ENCODE peak calls at places on chromosomes 2 and 18, in nine cellular contexts. U, E, S, M, Y, G, J, L and D are unnamed samples.

GRCh38 chr2:71922501-71923142 is 225.0 kb downstream of the CYP26B1 start:
- DNase-seq in U (no peak), E (no peak), S (no peak), M (no peak), Y (no peak), G (no peak), J (no peak), L (no peak), D (no peak)

GRCh38 chr18:22726469-22726868 is 206.7 kb upstream of the RBBP8 start:
- DNase-seq in U (no peak), E (no peak), S (no peak), M (no peak), Y (no peak), G (no peak), J (no peak), L (no peak), D (no peak)

GRCh38 chr18:9771261-9771976 is 63.3 kb downstream of the RAB31 start:
- DNase-seq in U (no peak), E (no peak), S (peak), M (peak), Y (peak), G (peak), J (peak), L (peak), D (peak)

GRCh38 chr2:229027353-229028115 is 243.6 kb downstream of the PID1 start:
- DNase-seq in U (no peak), E (no peak), S (no peak), M (no peak), Y (no peak), G (no peak), J (no peak), L (no peak), D (no peak)

GRCh38 chr2:27984153-27984552 is 93.6 kb downstream of the BABAM2 start:
- DNase-seq in U (no peak), E (no peak), S (no peak), M (no peak), Y (no peak), G (no peak), J (no peak), L (no peak), D (no peak)

GRCh38 chr18:63233334-63233733 is 86.2 kb downstream of the BCL2 start:
- DNase-seq in U (no peak), E (no peak), S (no peak), M (no peak), Y (no peak), G (no peak), J (no peak), L (no peak), D (no peak)

GRCh38 chr2:54306561-54306960 is 50.5 kb upstream of the TSPYL6 start:
- DNase-seq in U (no peak), E (no peak), S (no peak), M (no peak), Y (peak), G (no peak), J (no peak), L (no peak), D (no peak)

GRCh38 chr2:168371273-168371992 is 84.6 kb upstream of the CERS6 start:
- DNase-seq in U (no peak), E (no peak), S (no peak), M (no peak), Y (no peak), G (no peak), J (no peak), L (no peak), D (no peak)

GRCh38 chr18:23281626-23282436 is 146.5 kb downstream of the CABLES1 start:
- DNase-seq in U (no peak), E (no peak), S (no peak), M (no peak), Y (peak), G (no peak), J (no peak), L (no peak), D (no peak)

GRCh38 chr2:72112421-72112820 is 35.2 kb downstream of the CYP26B1 start:
- DNase-seq in U (no peak), E (no peak), S (no peak), M (no peak), Y (peak), G (no peak), J (no peak), L (no peak), D (no peak)

GRCh38 chr2:157872791-157873190 is 3.3 kb downstream of the ACVR1 start:
- DNase-seq in U (no peak), E (no peak), S (no peak), M (no peak), Y (no peak), G (no peak), J (no peak), L (no peak), D (no peak)

GRCh38 chr2:64730551-64731305 is 77.0 kb upstream of the SERTAD2 start:
- DNase-seq in U (no peak), E (peak), S (peak), M (peak), Y (peak), G (no peak), J (no peak), L (peak), D (no peak)

GRCh38 chr2:197011777-197012641 is 85.5 kb upstream of the PGAP1 start:
- DNase-seq in U (no peak), E (no peak), S (no peak), M (peak), Y (peak), G (no peak), J (peak), L (peak), D (no peak)

GRCh38 chr2:55923091-55923977 is at the start of gene EFEMP1:
- DNase-seq in U (no peak), E (no peak), S (no peak), M (peak), Y (peak), G (no peak), J (no peak), L (no peak), D (peak)

GRCh38 chr18:3151379-3152264 is 68.1 kb downstream of the MYOM1 start:
- DNase-seq in U (no peak), E (no peak), S (no peak), M (peak), Y (peak), G (no peak), J (peak), L (peak), D (no peak)

GRCh38 chr2:73013941-73014340 is 57.6 kb downstream of the SFXN5 start:
- DNase-seq in U (no peak), E (no peak), S (no peak), M (no peak), Y (peak), G (no peak), J (no peak), L (no peak), D (no peak)

GRCh38 chr2:69652206-69652605 is 8.7 kb upstream of the AAK1 start:
- DNase-seq in U (peak), E (peak), S (no peak), M (no peak), Y (peak), G (no peak), J (no peak), L (no peak), D (no peak)

GRCh38 chr2:9071032-9071431 is 67.5 kb upstream of the MBOAT2 start:
- DNase-seq in U (no peak), E (no peak), S (no peak), M (no peak), Y (peak), G (peak), J (no peak), L (peak), D (no peak)

GRCh38 chr2:53786371-53787254 is at the start of the genes ASB3 and ERLEC1:
- DNase-seq in U (peak), E (peak), S (peak), M (peak), Y (peak), G (peak), J (peak), L (peak), D (peak)

GRCh38 chr2:190214434-190215194 is 105.0 kb downstream of the HIBCH start:
- DNase-seq in U (no peak), E (no peak), S (no peak), M (no peak), Y (peak), G (no peak), J (no peak), L (no peak), D (no peak)

GRCh38 chr18:2036136-2036535 is 535.2 kb downstream of the METTL4 start:
- DNase-seq in U (no peak), E (no peak), S (no peak), M (no peak), Y (peak), G (no peak), J (no peak), L (no peak), D (no peak)

GRCh38 chr2:21822505-21822904 is 698.7 kb downstream of the TDRD15 start:
- DNase-seq in U (no peak), E (no peak), S (no peak), M (no peak), Y (no peak), G (no peak), J (no peak), L (no peak), D (no peak)

GRCh38 chr18:10851824-10852225 is 297.5 kb downstream of the PIEZO2 start:
- DNase-seq in U (no peak), E (peak), S (no peak), M (peak), Y (peak), G (peak), J (peak), L (peak), D (no peak)

GRCh38 chr2:156322681-156323211 is 9.8 kb downstream of the NR4A2 start:
- DNase-seq in U (no peak), E (no peak), S (no peak), M (peak), Y (no peak), G (no peak), J (peak), L (no peak), D (no peak)

GRCh38 chr2:72983500-72984039 is 66.3 kb downstream of the EMX1 start:
- DNase-seq in U (no peak), E (no peak), S (no peak), M (no peak), Y (no peak), G (no peak), J (no peak), L (peak), D (no peak)

GRCh38 chr2:176285321-176285720 is 16.1 kb downstream of the MTX2 start:
- DNase-seq in U (no peak), E (no peak), S (no peak), M (no peak), Y (no peak), G (no peak), J (no peak), L (no peak), D (no peak)

GRCh38 chr2:210128961-210129360 is 42.2 kb downstream of the KANSL1L start:
- DNase-seq in U (no peak), E (no peak), S (no peak), M (no peak), Y (peak), G (no peak), J (no peak), L (peak), D (no peak)

GRCh38 chr2:238127165-238128060 is 11.1 kb upstream of the KLHL30 start:
- DNase-seq in U (no peak), E (peak), S (no peak), M (peak), Y (peak), G (no peak), J (no peak), L (peak), D (no peak)

GRCh38 chr2:48306409-48307284 is 223.3 kb upstream of the STON1 start:
- DNase-seq in U (no peak), E (no peak), S (no peak), M (no peak), Y (no peak), G (no peak), J (no peak), L (no peak), D (no peak)

GRCh38 chr2:232483296-232483922 is 4.2 kb downstream of the ECEL1 start:
- DNase-seq in U (no peak), E (no peak), S (no peak), M (no peak), Y (no peak), G (no peak), J (no peak), L (no peak), D (no peak)

GRCh38 chr2:156565066-156565710 is 129.0 kb downstream of the GPD2 start:
- DNase-seq in U (no peak), E (peak), S (no peak), M (no peak), Y (peak), G (no peak), J (no peak), L (no peak), D (no peak)

GRCh38 chr2:17646838-17647701 is 106.5 kb downstream of the SMC6 start:
- DNase-seq in U (no peak), E (no peak), S (no peak), M (no peak), Y (no peak), G (no peak), J (no peak), L (no peak), D (no peak)

GRCh38 chr2:162297925-162298552 is 20.4 kb downstream of the IFIH1 start:
- DNase-seq in U (no peak), E (peak), S (no peak), M (peak), Y (peak), G (no peak), J (no peak), L (peak), D (peak)

GRCh38 chr2:19745318-19746136 is 156.3 kb downstream of the TTC32 start:
- DNase-seq in U (no peak), E (no peak), S (no peak), M (no peak), Y (no peak), G (no peak), J (no peak), L (no peak), D (no peak)

GRCh38 chr2:33411765-33412164 is 64.7 kb upstream of the RASGRP3 start:
- DNase-seq in U (no peak), E (peak), S (no peak), M (no peak), Y (peak), G (no peak), J (no peak), L (peak), D (no peak)

GRCh38 chr18:78994531-78994930 is 14.9 kb downstream of the SALL3 start:
- DNase-seq in U (no peak), E (no peak), S (no peak), M (no peak), Y (no peak), G (no peak), J (no peak), L (no peak), D (no peak)

GRCh38 chr2:127051116-127051779 is 55.7 kb downstream of the BIN1 start:
- DNase-seq in U (no peak), E (no peak), S (no peak), M (no peak), Y (no peak), G (no peak), J (peak), L (no peak), D (no peak)

GRCh38 chr2:189217546-189217945 is 38.0 kb upstream of the COL5A2 start:
- DNase-seq in U (no peak), E (no peak), S (no peak), M (no peak), Y (peak), G (no peak), J (no peak), L (no peak), D (no peak)

GRCh38 chr2:128808462-128809255 is 490.0 kb upstream of the HS6ST1 start:
- DNase-seq in U (no peak), E (no peak), S (no peak), M (no peak), Y (peak), G (no peak), J (no peak), L (no peak), D (no peak)

DNA sequence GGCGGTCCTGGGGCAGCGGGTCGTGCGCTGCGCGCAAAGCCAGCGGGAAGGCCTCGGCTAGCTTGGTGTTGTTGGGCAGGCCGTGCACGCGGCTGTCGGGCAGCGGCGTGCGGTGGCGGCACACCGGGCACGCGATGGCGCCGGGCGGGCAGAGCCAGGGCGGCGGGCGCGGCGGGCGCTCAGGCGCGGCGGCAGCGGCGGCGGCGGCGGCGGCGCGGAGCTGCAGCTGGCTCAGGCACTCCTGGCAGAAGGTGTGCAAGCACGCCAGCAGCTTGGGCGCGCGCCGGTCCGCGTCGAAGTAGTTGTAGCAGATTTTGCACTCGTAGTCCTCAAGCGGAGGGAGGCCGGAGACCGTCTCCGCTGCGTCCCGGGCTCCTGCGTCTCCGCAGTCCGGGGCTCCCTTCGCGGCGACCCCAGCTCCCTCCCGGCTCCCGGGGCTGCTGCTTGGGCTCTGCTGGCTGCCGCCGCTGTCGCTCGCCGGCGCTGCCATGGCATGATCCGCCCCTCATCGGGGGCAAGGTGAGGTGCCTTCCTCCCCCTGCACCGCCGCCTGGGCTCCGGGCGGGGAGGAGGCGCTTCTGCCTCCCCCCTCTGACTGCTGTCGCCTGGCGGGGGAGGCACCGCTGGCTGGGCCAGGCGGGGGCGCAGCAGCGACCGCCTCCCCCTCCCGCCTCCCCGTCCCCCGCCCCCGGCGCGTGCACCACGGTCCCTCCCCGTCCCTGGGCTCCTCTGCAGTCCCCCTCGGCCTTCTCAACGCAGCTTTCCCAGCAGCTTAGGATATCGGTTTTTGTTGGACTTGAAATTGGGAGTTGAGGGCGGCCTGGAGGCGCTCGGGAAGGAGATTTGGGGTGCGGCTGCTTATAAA is 21.0 kb upstream of the PAX3 start:
- DNase-seq in U (no peak), E (no peak), S (no peak), M (peak), Y (no peak), G (no peak), J (peak), L (no peak), D (no peak)
- TF ChIP-seq CTCF in U (no peak), E (no peak), S (no peak), M (no peak), Y (no peak), G (no peak), J (peak), L (peak), D (peak)

GRCh38 chr2:240723851-240724250 is 32.2 kb downstream of the AQP12A start:
- DNase-seq in U (no peak), E (no peak), S (no peak), M (no peak), Y (no peak), G (no peak), J (no peak), L (no peak), D (no peak)
- TF ChIP-seq CTCF in U (no peak), E (no peak), S (no peak), M (no peak), Y (no peak), G (no peak), J (no peak), L (no peak), D (no peak)

GRCh38 chr2:174012347-174013309 is 47.5 kb upstream of the SP3 start:
- DNase-seq in U (peak), E (no peak), S (peak), M (no peak), Y (peak), G (no peak), J (no peak), L (no peak), D (no peak)
- TF ChIP-seq CTCF in U (no peak), E (no peak), S (no peak), M (no peak), Y (no peak), G (no peak), J (no peak), L (no peak), D (no peak)

GRCh38 chr2:35035883-35036282 is 1319.7 kb upstream of the CRIM1 start:
- DNase-seq in U (no peak), E (no peak), S (no peak), M (peak), Y (no peak), G (peak), J (no peak), L (no peak), D (no peak)
- TF ChIP-seq CTCF in U (no peak), E (no peak), S (no peak), M (no peak), Y (no peak), G (peak), J (peak), L (no peak), D (peak)

DNA sequence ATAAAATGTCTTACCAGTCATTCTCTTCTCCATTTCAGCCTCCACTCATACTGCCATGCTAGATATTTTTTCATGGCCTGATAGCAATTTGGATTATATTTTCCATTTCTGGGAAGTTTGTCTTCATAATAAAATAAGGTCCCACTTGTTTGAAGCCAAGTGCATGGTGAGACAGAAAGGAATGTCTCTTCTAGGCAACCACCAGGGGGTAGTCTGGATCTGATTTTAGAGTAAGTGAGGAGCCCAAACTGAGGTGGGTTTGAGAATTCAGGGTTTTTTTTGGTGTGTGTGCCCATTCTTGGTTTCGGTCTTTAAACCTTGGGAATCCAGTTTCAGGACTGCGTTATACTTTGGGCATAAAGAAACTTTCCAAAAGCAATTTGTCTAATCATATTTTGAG is 315.5 kb downstream of the RPRM start:
- DNase-seq in U (no peak), E (no peak), S (no peak), M (peak), Y (peak), G (peak), J (peak), L (peak), D (peak)
- TF ChIP-seq CTCF in U (peak), E (no peak), S (no peak), M (no peak), Y (peak), G (peak), J (peak), L (peak), D (peak)

GRCh38 chr2:86021396-86022378 is 84.0 kb downstream of the POLR1A start:
- DNase-seq in U (no peak), E (no peak), S (no peak), M (no peak), Y (no peak), G (no peak), J (no peak), L (no peak), D (no peak)
- TF ChIP-seq CTCF in U (no peak), E (peak), S (no peak), M (peak), Y (no peak), G (no peak), J (no peak), L (no peak), D (no peak)

GRCh38 chr18:26802330-26803200 is 62.9 kb downstream of the AQP4 start:
- DNase-seq in U (no peak), E (no peak), S (no peak), M (no peak), Y (no peak), G (no peak), J (no peak), L (no peak), D (no peak)

GRCh38 chr18:26803643-26804042 is 61.9 kb downstream of the AQP4 start:
- DNase-seq in U (no peak), E (no peak), S (no peak), M (peak), Y (no peak), G (no peak), J (no peak), L (no peak), D (no peak)

GRCh38 chr18:26806224-26806623 is 59.3 kb downstream of the AQP4 start:
- DNase-seq in U (no peak), E (no peak), S (no peak), M (peak), Y (no peak), G (no peak), J (no peak), L (no peak), D (no peak)

GRCh38 chr18:26804474-26804873 is 61.0 kb downstream of the AQP4 start:
- DNase-seq in U (no peak), E (no peak), S (no peak), M (peak), Y (peak), G (no peak), J (no peak), L (no peak), D (no peak)
- TF ChIP-seq CTCF in U (no peak), E (no peak), S (no peak), M (no peak), Y (no peak), G (peak), J (peak), L (peak), D (peak)

GRCh38 chr2:111142101-111142500 is 21.4 kb downstream of the BCL2L11 start:
- DNase-seq in U (no peak), E (no peak), S (no peak), M (no peak), Y (no peak), G (no peak), J (no peak), L (no peak), D (no peak)
- TF ChIP-seq CTCF in U (no peak), E (no peak), S (no peak), M (no peak), Y (no peak), G (no peak), J (no peak), L (no peak), D (no peak)